ENCODE peak calls at places on chromosomes 11 and 22, in seven cellular contexts. B is kidney epithelial cell; V is pancreas; T is foreskin keratinocyte; Q is small intestine; S is HepG2; U is CD4-positive, CD25-positive, alpha-beta regulatory T cell. E is an unnamed sample.

GRCh38 chr22:38282397-38282796 is 9.6 kb upstream of the TMEM184B start:
- DNase-seq in B (no peak), V (no peak), T (peak; percentile 59), Q (no peak), S (no peak), U (no peak), E (no peak)

GRCh38 chr22:33400891-33401290 is 342.7 kb upstream of the SYN3 start:
- DNase-seq in B (no peak), V (no peak), T (no peak), Q (no peak), S (no peak), U (no peak), E (no peak)

GRCh38 chr11:88330826-88331428 is 6.6 kb downstream of the CTSC start:
- DNase-seq in B (no peak), V (no peak), T (no peak), Q (no peak), S (no peak), U (no peak), E (no peak)

GRCh38 chr11:10856689-10857603 is 907 bp downstream of the ZBED5 start:
- DNase-seq in B (no peak), V (no peak), T (no peak), Q (peak; percentile 86), S (peak; percentile 48), U (no peak), E (no peak)

GRCh38 chr11:65008016-65008415 is 5.9 kb upstream of the ARL2 start:
- DNase-seq in B (no peak), V (no peak), T (no peak), Q (no peak), S (no peak), U (no peak), E (no peak)

GRCh38 chr11:33534575-33534974 is 166.1 kb downstream of the C11orf91 start:
- DNase-seq in B (no peak), V (no peak), T (peak; percentile 74), Q (no peak), S (no peak), U (no peak), E (no peak)

GRCh38 chr11:21556936-21557335 is 635.9 kb upstream of the ANO5 start:
- DNase-seq in B (no peak), V (no peak), T (no peak), Q (no peak), S (no peak), U (no peak), E (no peak)

GRCh38 chr11:76263166-76263565 is 56.9 kb upstream of the WNT11 start:
- DNase-seq in B (no peak), V (no peak), T (no peak), Q (no peak), S (no peak), U (no peak), E (no peak)

DNA sequence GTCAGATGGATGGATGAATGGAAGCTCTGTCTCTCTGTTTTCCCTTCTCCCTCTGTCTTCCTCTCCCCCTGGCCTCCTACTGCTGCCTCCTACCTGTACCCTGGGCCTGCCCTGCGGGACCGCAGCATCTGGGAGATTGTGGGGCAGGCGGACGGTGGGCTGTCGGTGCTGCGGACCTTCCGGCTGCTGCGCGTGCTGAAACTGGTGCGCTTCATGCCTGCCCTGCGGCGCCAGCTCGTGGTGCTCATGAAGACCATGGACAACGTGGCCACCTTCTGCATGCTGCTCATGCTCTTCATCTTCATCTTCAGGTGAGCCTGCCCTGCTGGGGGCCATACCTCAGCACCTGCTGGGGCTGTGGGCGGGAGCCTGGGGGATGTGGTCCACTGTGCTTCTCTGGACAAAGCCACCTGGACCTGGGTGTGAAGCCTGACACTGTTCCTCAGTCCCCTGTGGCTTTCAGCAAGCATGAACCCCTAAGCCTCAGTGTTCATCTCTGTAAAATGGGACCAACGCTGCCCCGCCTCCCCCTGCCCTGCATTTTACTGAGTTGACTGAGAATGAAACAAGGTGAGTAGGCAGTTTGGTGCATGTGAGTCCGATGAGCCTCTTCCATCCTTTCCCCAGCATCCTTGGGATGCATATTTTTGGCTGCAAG is 88.4 kb downstream of the CACNA1I start:
- DNase-seq in B (no peak), V (no peak), T (no peak), Q (no peak), S (no peak), U (no peak), E (no peak)
- H3K27me3 ChIP-seq in B (peaks cover 88% of the 10 kb centered on the region), V (no peaks in the 10 kb centered on the region), T (peaks cover 43% of the 10 kb centered on the region), Q (peaks cover 12% of the 10 kb centered on the region), S (peaks cover 63% of the 10 kb centered on the region), U (no peaks in the 10 kb centered on the region), E (peaks cover 45% of the 10 kb centered on the region)

DNA sequence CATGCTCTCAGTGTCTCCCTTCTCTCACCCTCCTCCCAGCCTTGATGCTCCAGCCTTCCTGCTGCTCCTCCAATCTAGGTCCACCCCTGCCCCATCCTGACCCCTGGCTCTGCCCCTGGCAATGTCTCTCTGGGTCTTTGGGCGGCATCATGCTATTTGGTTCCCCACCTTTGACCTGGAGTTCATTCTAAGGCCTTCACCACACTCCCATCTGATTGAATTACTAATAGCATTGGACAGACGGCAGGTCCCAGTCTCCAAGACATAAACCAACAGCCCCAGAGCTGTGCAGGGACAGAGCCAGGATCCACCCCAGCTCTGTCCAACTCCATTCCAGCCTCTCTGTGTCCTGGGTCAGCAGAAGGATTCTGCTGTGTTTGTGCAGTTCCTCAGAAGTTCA is 7.2 kb downstream of the APOL4 start:
- DNase-seq in B (no peak), V (no peak), T (no peak), Q (no peak), S (no peak), U (no peak), E (no peak)
- H3K27me3 ChIP-seq in B (no peaks in the 10 kb centered on the region), V (no peaks in the 10 kb centered on the region), T (peaks cover 39% of the 10 kb centered on the region), Q (no peaks in the 10 kb centered on the region), S (no peaks in the 10 kb centered on the region), U (no peaks in the 10 kb centered on the region), E (no peaks in the 10 kb centered on the region)

GRCh38 chr22:17368144-17368726 is 1.0 kb upstream of the CECR2 start:
- DNase-seq in B (no peak), V (no peak), T (no peak), Q (no peak), S (no peak), U (no peak), E (no peak)

GRCh38 chr22:17370766-17371181 is 1.5 kb downstream of the CECR2 start:
- DNase-seq in B (no peak), V (no peak), T (no peak), Q (no peak), S (no peak), U (no peak), E (no peak)

GRCh38 chr22:17370036-17370765 is 941 bp downstream of the CECR2 start:
- DNase-seq in B (no peak), V (peak; percentile 34), T (no peak), Q (no peak), S (no peak), U (no peak), E (no peak)

GRCh38 chr22:17369553-17370035 is 334 bp downstream of the CECR2 start:
- DNase-seq in B (no peak), V (peak; percentile 54), T (no peak), Q (no peak), S (no peak), U (no peak), E (no peak)

GRCh38 chr22:17368727-17369552 is at the start of gene CECR2:
- DNase-seq in B (peak; percentile 23), V (peak; percentile 53), T (no peak), Q (no peak), S (no peak), U (no peak), E (no peak)
- H3K27me3 ChIP-seq in B (peaks cover 5% of the 10 kb centered on the region), V (no peaks in the 10 kb centered on the region), T (peaks cover 74% of the 10 kb centered on the region), Q (peaks cover 15% of the 10 kb centered on the region), S (peaks cover 48% of the 10 kb centered on the region), U (peaks cover 31% of the 10 kb centered on the region), E (peaks cover 15% of the 10 kb centered on the region)

GRCh38 chr22:22555596-22555995 is 3.5 kb downstream of the PRAME start:
- DNase-seq in B (no peak), V (no peak), T (no peak), Q (no peak), S (no peak), U (no peak), E (no peak)

GRCh38 chr22:22556578-22556977 is 2.5 kb downstream of the PRAME start:
- DNase-seq in B (no peak), V (no peak), T (no peak), Q (no peak), S (no peak), U (no peak), E (no peak)

GRCh38 chr22:22558972-22559603 is at the start of gene PRAME:
- DNase-seq in B (no peak), V (peak; percentile 51), T (no peak), Q (peak; percentile 45), S (peak; percentile 79), U (peak; percentile 42), E (no peak)

GRCh38 chr22:22556995-22557925 is 1.8 kb downstream of the PRAME start:
- DNase-seq in B (no peak), V (no peak), T (no peak), Q (no peak), S (no peak), U (no peak), E (no peak)

GRCh38 chr22:22558071-22558971 is 744 bp downstream of the PRAME start:
- DNase-seq in B (no peak), V (no peak), T (no peak), Q (no peak), S (no peak), U (no peak), E (no peak)
- H3K27me3 ChIP-seq in B (no peaks in the 10 kb centered on the region), V (no peaks in the 10 kb centered on the region), T (no peaks in the 10 kb centered on the region), Q (no peaks in the 10 kb centered on the region), S (no peaks in the 10 kb centered on the region), U (no peaks in the 10 kb centered on the region), E (no peaks in the 10 kb centered on the region)

DNA sequence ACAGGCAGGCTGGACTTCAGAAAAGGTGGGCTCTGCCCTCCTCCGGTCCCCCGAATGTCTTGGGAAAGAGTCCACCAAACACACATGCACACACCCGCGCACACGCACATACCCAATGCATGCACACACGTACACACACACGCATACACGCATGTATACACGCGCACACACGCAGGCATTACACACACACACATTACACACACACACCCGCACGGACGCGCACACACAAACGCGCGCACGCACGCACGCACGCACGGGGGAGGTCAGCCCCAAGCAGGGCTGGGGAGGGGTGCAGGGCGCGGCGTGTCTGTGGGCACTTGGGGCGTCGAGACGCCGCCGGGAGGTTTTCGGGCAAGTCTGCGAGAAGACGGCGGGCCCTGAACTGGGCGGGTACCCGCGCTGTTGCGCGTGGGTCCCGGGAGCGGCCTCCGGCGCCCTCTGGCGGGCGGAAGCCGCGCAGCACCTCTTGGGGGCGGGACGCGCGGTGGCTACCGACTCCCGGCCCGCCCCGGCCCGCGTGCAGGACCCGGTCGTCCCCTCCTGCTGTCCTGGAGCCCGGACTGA is 3.5 kb downstream of the SEPTIN5 start:
- DNase-seq in B (no peak), V (peak; percentile 80), T (no peak), Q (peak; percentile 48), S (no peak), U (peak; percentile 86), E (peak; percentile 10)
- H3K27me3 ChIP-seq in B (peaks cover 70% of the 10 kb centered on the region), V (no peaks in the 10 kb centered on the region), T (peaks cover 54% of the 10 kb centered on the region), Q (peaks cover 5% of the 10 kb centered on the region), S (peaks cover 87% of the 10 kb centered on the region), U (peaks cover 6% of the 10 kb centered on the region), E (peaks cover 3% of the 10 kb centered on the region)

DNA sequence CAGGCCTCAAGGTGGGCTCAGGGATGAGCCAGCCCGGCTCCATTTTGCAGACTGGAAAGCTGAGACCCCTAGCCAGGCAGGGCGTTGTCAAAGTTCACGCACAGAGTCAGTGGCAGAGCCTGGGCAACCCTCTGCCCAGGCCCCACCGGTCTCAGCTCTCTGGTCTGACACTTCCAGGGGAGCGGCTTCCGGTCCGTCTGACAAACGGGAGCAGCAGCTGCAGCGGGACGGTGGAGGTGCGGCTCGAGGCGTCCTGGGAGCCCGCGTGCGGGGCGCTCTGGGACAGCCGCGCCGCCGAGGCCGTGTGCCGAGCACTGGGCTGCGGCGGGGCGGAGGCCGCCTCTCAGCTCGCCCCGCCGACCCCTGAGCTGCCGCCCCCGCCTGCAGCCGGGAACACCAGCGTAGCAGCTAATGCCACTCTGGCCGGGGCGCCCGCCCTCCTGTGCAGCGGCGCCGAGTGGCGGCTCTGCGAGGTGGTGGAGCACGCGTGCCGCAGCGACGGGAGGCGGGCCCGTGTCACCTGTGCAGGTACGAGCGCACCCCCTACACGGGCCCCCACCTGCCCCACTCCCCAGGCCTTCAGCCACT is 36.0 kb downstream of the CD6 start:
- DNase-seq in B (no peak), V (peak; percentile 45), T (no peak), Q (peak; percentile 42), S (no peak), U (no peak), E (no peak)
- H3K27me3 ChIP-seq in B (peaks cover 25% of the 10 kb centered on the region), V (no peaks in the 10 kb centered on the region), T (peaks cover 32% of the 10 kb centered on the region), Q (no peaks in the 10 kb centered on the region), S (peaks cover 77% of the 10 kb centered on the region), U (no peaks in the 10 kb centered on the region), E (peaks cover 27% of the 10 kb centered on the region)

E was measured in BJ.